ENCODE peak calls at places on chromosomes 5 and 9, in four cellular contexts. E is neural progenitor cell; P is amygdala; C is activated CD4-positive, alpha-beta T cell treated with anti-CD3 and anti-CD28 coated beads, Interleukin-2, amount 50 U/mL, for 1 hour. J is an unnamed sample.

GRCh38 chr9:118478752-118479151 is 774.5 kb downstream of the TLR4 start:
- DNase-seq in E (no peak), P (no peak), C (no peak), J (no peak)

GRCh38 chr5:76099286-76099702 is 16.1 kb downstream of the SV2C start:
- DNase-seq in E (no peak), P (no peak), C (peak), J (no peak)

GRCh38 chr9:84843175-84843824 is 173.8 kb downstream of the NTRK2 start:
- DNase-seq in E (no peak), P (no peak), C (no peak), J (no peak)

GRCh38 chr5:180594311-180595045 is 3.2 kb upstream of the SCGB3A1 start:
- DNase-seq in E (no peak), P (no peak), C (no peak), J (no peak)

GRCh38 chr9:105150991-105151685 is 93.3 kb upstream of the SLC44A1 start:
- DNase-seq in E (no peak), P (no peak), C (no peak), J (no peak)

GRCh38 chr5:83472508-83473343 is 1.2 kb downstream of the VCAN start:
- DNase-seq in E (peak), P (peak), C (no peak), J (peak)

GRCh38 chr5:180070726-180071417 is 687 bp downstream of the RNF130 start:
- DNase-seq in E (peak), P (peak), C (no peak), J (peak)

GRCh38 chr5:1399737-1400136 is 45.5 kb downstream of the SLC6A3 start:
- DNase-seq in E (no peak), P (no peak), C (no peak), J (no peak)

GRCh38 chr5:60945760-60946253 is 802 bp downstream of the NDUFAF2 start:
- DNase-seq in E (peak), P (peak), C (no peak), J (peak)

GRCh38 chr5:135944967-135945560 is 9.7 kb downstream of the LECT2 start:
- DNase-seq in E (peak), P (no peak), C (peak), J (no peak)

GRCh38 chr5:139296862-139297326 is 3.4 kb downstream of the MATR3 start:
- DNase-seq in E (peak), P (no peak), C (no peak), J (no peak)

GRCh38 chr5:55692509-55692908 is 19.6 kb downstream of the SLC38A9 start:
- DNase-seq in E (no peak), P (no peak), C (no peak), J (no peak)

GRCh38 chr5:91079037-91079436 is 304.1 kb downstream of the ARRDC3 start:
- DNase-seq in E (no peak), P (no peak), C (no peak), J (no peak)

GRCh38 chr9:21506910-21507795 is 25.0 kb upstream of the IFNE start:
- DNase-seq in E (no peak), P (no peak), C (no peak), J (no peak)

GRCh38 chr9:24931894-24932293 is 386.2 kb upstream of the IZUMO3 start:
- DNase-seq in E (no peak), P (no peak), C (no peak), J (no peak)

GRCh38 chr5:171840701-171841522 is 55.3 kb downstream of the SMIM23 start:
- DNase-seq in E (no peak), P (no peak), C (no peak), J (no peak)

GRCh38 chr5:24491482-24491881 is 153.3 kb downstream of the CDH10 start:
- DNase-seq in E (peak), P (no peak), C (no peak), J (no peak)

GRCh38 chr5:123423278-123424149 is at the start of gene CEP120:
- DNase-seq in E (peak), P (peak), C (peak), J (peak)

GRCh38 chr9:21788752-21789151 is 13.7 kb upstream of the MTAP start:
- DNase-seq in E (no peak), P (no peak), C (no peak), J (no peak)

GRCh38 chr5:67015577-67016290 is 180.9 kb downstream of the CD180 start:
- DNase-seq in E (no peak), P (no peak), C (no peak), J (no peak)

GRCh38 chr9:79691496-79691895 is 119.7 kb downstream of the TLE4 start:
- DNase-seq in E (no peak), P (no peak), C (no peak), J (no peak)

GRCh38 chr5:83518676-83519075 is 47.1 kb downstream of the VCAN start:
- DNase-seq in E (no peak), P (no peak), C (no peak), J (no peak)